ENCODE peak calls at places on chromosomes 5 and 9, in four cellular contexts. B is CD4-positive, CD25-positive, alpha-beta regulatory T cell; N is mammary epithelial cell; Q is psoas muscle. G is an unnamed sample.

GRCh38 chr5:132411382-132411925 is 41.9 kb downstream of the SLC22A5 start:
- DNase-seq in B (peak), N (no peak), Q (no peak), G (peak)

GRCh38 chr5:14842117-14842516 is 29.5 kb downstream of the ANKH start:
- DNase-seq in B (no peak), N (no peak), Q (no peak), G (no peak)

GRCh38 chr9:8860925-8861324 is 1061.3 kb upstream of the DMAC1 start:
- DNase-seq in B (no peak), N (no peak), Q (no peak), G (no peak)

GRCh38 chr9:89234636-89235035 is 56.0 kb upstream of the SHC3 start:
- DNase-seq in B (peak), N (peak), Q (peak), G (peak)

GRCh38 chr5:54387031-54387430 is 68.5 kb upstream of the HSPB3 start:
- DNase-seq in B (no peak), N (no peak), Q (no peak), G (no peak)

GRCh38 chr9:130782883-130783537 is 52.0 kb upstream of the ABL1 start:
- DNase-seq in B (no peak), N (no peak), Q (no peak), G (no peak)

GRCh38 chr9:135727257-135727875 is 25.4 kb downstream of the KCNT1 start:
- DNase-seq in B (no peak), N (no peak), Q (no peak), G (no peak)

GRCh38 chr5:143315929-143316328 is 87.6 kb downstream of the NR3C1 start:
- DNase-seq in B (no peak), N (no peak), Q (no peak), G (no peak)

GRCh38 chr5:170173227-170173626 is 59.6 kb upstream of the C5orf58 start:
- DNase-seq in B (no peak), N (peak), Q (no peak), G (peak)

GRCh38 chr5:143080407-143080806 is 310.2 kb downstream of the ARHGAP26 start:
- DNase-seq in B (no peak), N (no peak), Q (no peak), G (no peak)

GRCh38 chr5:55993013-55993412 is 1.8 kb downstream of the IL6ST start:
- DNase-seq in B (no peak), N (peak), Q (no peak), G (peak)
- H3K4me3 ChIP-seq in B (peak), N (peak), Q (peak), G (peak)

GRCh38 chr9:120874226-120874839 is 2.7 kb downstream of the PHF19 start:
- DNase-seq in B (no peak), N (no peak), Q (no peak), G (no peak)

GRCh38 chr9:120875954-120876841 is 790 bp downstream of the PHF19 start:
- DNase-seq in B (peak), N (peak), Q (peak), G (peak)

GRCh38 chr9:120876842-120877240 is at the start of gene PHF19:
- DNase-seq in B (peak), N (peak), Q (peak), G (peak)

GRCh38 chr9:120874861-120875565 is 2.0 kb downstream of the PHF19 start:
- DNase-seq in B (no peak), N (no peak), Q (no peak), G (no peak)

GRCh38 chr9:120875643-120875953 is 1.4 kb downstream of the PHF19 start:
- DNase-seq in B (no peak), N (no peak), Q (no peak), G (no peak)
- H3K4me3 ChIP-seq in B (peak), N (peak), Q (no peak), G (no peak)

GRCh38 chr5:128559300-128560297 is 21.6 kb upstream of the FBN2 start:
- DNase-seq in B (no peak), N (peak), Q (no peak), G (peak)
- H3K4me3 ChIP-seq in B (no peak), N (no peak), Q (no peak), G (no peak)

GRCh38 chr5:41509399-41510175 is 814 bp downstream of the PLCXD3 start:
- DNase-seq in B (no peak), N (no peak), Q (no peak), G (no peak)
- H3K4me3 ChIP-seq in B (no peak), N (no peak), Q (peak), G (no peak)

DNA sequence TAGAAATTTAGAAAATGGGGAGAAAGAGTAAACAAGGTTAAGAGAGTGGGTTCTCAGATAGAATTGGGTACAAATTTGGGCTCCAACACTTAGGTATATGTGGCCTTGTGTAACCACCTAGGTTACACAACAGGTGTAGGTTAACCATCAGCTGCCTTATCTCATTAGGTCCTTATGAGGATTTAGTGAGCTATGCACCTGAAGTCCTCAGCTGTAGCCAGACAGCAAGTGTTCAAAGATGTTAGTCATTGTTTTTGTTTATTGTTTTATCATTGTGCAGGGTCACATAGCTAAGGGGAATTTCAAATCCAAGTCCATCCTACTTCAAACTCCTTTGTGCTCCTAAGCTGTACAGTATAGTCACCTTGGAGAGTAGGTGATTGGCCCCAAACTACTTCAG is 970 bp upstream of the TRIM32 start:
- DNase-seq in B (peak), N (no peak), Q (no peak), G (no peak)
- H3K4me3 ChIP-seq in B (peak), N (no peak), Q (peak), G (no peak)

DNA sequence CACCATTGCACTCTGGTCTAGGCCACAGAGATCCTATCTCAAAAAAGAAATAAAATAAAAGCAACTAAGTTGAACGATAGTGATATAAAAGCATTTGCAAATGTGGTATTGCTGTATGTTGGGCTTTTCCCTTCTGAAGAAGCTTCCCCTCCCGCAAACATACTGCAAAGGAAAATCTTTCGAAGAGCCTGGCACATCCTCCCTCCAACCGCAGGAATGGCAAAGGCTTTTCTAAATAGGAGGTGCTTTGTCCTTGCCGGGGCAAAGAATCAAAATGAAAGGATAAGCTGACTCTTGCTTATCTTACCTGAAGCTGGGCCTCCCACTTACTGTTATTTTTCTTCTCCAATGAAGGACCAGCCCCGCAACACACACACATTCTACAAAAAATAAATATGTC is 45.8 kb downstream of the SERINC5 start:
- DNase-seq in B (no peak), N (peak), Q (no peak), G (no peak)
- H3K4me3 ChIP-seq in B (no peak), N (no peak), Q (no peak), G (no peak)

GRCh38 chr9:126513159-126514036 is 100.3 kb upstream of the LMX1B start:
- DNase-seq in B (no peak), N (peak), Q (no peak), G (peak)
- H3K4me3 ChIP-seq in B (no peak), N (no peak), Q (no peak), G (no peak)

G was measured in epithelial cell of esophagus.